ENCODE peak calls at places on chromosomes 1 and 21, in six cellular contexts. S is mesendoderm, C is colonic mucosa, K is K562, E is fibroblast of lung, Y is neuronal stem cell. T is an unnamed sample.

GRCh38 chr21:38467911-38468310 is 30.4 kb downstream of the ERG start:
- DNase-seq in S (peak), K (no peak), C (no peak), E (no peak), Y (no peak), T (no peak)

GRCh38 chr1:149942207-149942606 is 5.5 kb upstream of the MTMR11 start:
- DNase-seq in C (no peak), K (peak), E (peak), S (peak), Y (peak), T (no peak)

GRCh38 chr1:232806071-232806510 is 875 bp downstream of the MAP10 start:
- DNase-seq in E (no peak), S (no peak), K (no peak), C (no peak), Y (no peak), T (peak)

GRCh38 chr1:34685225-34685624 is 69.6 kb upstream of the GJB5 start:
- DNase-seq in Y (no peak), S (peak), C (peak), K (no peak), E (no peak), T (no peak)

GRCh38 chr1:71043061-71043460 is 4.6 kb downstream of the PTGER3 start:
- DNase-seq in C (no peak), K (no peak), Y (no peak), S (no peak), E (no peak), T (no peak)

GRCh38 chr1:20481643-20482498 is 4.1 kb downstream of the CAMK2N1 start:
- DNase-seq in K (no peak), Y (no peak), S (no peak), C (no peak), E (no peak), T (no peak)

GRCh38 chr1:26092422-26092821 is 19.2 kb upstream of the PDIK1L start:
- DNase-seq in K (no peak), S (peak), E (no peak), C (no peak), Y (no peak), T (no peak)

GRCh38 chr1:166174108-166174507 is 7.3 kb upstream of the FAM78B start:
- DNase-seq in C (no peak), S (no peak), E (no peak), Y (no peak), K (no peak), T (peak)

GRCh38 chr1:189787201-189787600 is 690.5 kb downstream of the BRINP3 start:
- DNase-seq in C (no peak), Y (no peak), S (peak), E (peak), K (no peak), T (no peak)

DNA sequence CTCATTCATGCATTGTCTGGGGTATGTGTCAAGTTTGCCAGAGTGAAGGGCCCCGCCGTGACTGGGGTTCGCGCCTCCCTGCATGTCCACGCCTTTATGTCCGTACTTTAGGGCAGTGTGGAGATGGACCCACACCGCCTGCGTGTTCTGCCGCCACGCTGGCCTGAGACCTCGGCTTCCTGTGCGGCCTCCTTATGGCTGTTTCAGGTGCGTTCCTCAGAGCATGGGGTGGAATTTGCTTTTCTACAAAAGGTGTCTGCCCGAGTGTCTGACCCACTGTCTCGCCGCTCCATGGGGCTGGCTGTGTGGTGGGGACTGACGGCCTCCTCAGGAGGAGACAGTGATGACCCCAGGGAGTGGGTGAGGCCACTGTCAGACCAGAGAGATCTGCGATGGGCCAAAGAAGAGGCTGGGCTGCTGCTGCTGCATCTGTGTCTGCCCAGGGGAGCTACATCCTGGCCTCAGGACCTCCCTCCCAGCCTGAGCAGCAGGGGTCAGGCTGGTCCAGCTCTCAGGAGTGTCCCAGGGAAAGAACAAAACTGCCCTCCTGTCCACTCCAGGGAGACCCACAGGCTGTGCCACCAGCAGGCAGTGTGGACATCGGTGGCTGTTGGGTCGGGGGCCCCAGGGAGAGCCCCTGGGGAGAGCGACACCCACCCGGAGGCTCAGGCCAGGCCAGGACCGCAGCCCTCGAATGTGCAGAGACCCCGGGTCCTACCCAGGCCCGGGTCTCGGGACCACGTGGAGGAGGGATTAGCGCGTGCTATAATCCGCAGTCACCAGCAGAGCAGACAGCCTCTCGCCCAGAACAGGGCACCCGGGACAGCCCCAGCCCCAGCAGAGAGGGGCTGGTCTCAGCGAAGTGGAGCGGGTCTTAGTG is 9.8 kb upstream of the SLC19A1 start:
- DNase-seq in E (no peak), C (no peak), K (no peak), Y (no peak), S (no peak), T (no peak)
- H3K9ac ChIP-seq in E (no peak), C (no peak), K (peak), Y (peak), S (no peak), T (no peak)

GRCh38 chr1:160558679-160559078 is 20.6 kb downstream of the CD84 start:
- DNase-seq in Y (no peak), K (no peak), C (no peak), S (no peak), E (no peak), T (no peak)
- H3K27ac ChIP-seq in Y (no peak), K (peak), C (no peak), S (no peak), E (no peak), T (no peak)

GRCh38 chr1:192170196-192170984 is 12.1 kb downstream of the RGS18 start:
- DNase-seq in Y (no peak), K (no peak), C (no peak), S (peak), E (no peak), T (no peak)
- H3K9ac ChIP-seq in Y (no peak), K (no peak), C (no peak), S (no peak), E (no peak), T (no peak)

GRCh38 chr1:31441970-31442647 is 29.1 kb downstream of the SERINC2 start:
- DNase-seq in C (no peak), Y (no peak), E (no peak), S (no peak), K (no peak), T (no peak)

GRCh38 chr1:31441558-31441957 is 28.5 kb downstream of the SERINC2 start:
- DNase-seq in S (no peak), K (no peak), Y (no peak), E (no peak), C (no peak), T (no peak)

GRCh38 chr1:31444725-31445448 is 31.9 kb downstream of the SERINC2 start:
- DNase-seq in K (no peak), S (no peak), E (no peak), C (peak), Y (no peak), T (peak)

GRCh38 chr1:31442648-31442994 is 29.6 kb downstream of the SERINC2 start:
- DNase-seq in K (no peak), Y (no peak), E (no peak), C (no peak), S (no peak), T (no peak)

DNA sequence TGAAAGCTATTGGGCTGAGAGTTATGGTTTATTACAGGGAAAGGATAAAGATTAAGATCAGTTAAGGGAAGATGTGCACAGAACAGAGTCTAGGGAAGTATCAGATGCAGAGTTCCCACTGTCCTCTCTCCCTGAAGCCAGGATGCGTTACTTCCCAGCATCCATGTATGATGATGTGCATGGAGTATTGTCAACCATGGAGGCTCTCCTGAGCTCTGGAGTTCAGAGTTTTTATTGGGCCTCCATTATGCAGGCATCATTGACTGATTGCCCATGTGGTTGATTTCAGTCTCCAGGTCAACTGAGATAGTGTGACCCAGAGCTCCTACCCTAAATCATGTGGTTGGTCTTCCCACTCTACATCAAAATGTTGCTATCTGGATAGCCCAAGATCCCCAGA is 30.7 kb downstream of the SERINC2 start:
- DNase-seq in Y (no peak), C (no peak), S (no peak), E (no peak), K (no peak), T (no peak)
- H3K27ac ChIP-seq in Y (no peak), C (no peak), S (no peak), E (no peak), K (no peak), T (no peak)

GRCh38 chr21:45318556-45319341 is 31.1 kb upstream of the POFUT2 start:
- DNase-seq in Y (no peak), C (no peak), E (peak), K (peak), S (no peak), T (no peak)
- H3K9ac ChIP-seq in Y (no peak), C (peak), E (peak), K (peak), S (no peak), T (no peak)

GRCh38 chr1:211332839-211333238 is 6.2 kb downstream of the TRAF5 start:
- DNase-seq in S (no peak), E (no peak), C (no peak), K (no peak), Y (no peak), T (peak)
- H3K27ac ChIP-seq in S (no peak), E (no peak), C (no peak), K (no peak), Y (no peak), T (no peak)

GRCh38 chr1:183842817-183843187 is 37.9 kb downstream of the RGL1 start:
- DNase-seq in C (no peak), E (no peak), Y (no peak), K (no peak), S (no peak), T (no peak)
- H3K9ac ChIP-seq in C (no peak), E (no peak), Y (no peak), K (no peak), S (no peak), T (peak)

GRCh38 chr1:13759072-13759471 is 59.1 kb downstream of the PRDM2 start:
- DNase-seq in S (peak), Y (no peak), K (no peak), C (no peak), E (no peak), T (no peak)

GRCh38 chr1:13757693-13758092 is 57.7 kb downstream of the PRDM2 start:
- DNase-seq in S (no peak), E (no peak), Y (no peak), C (no peak), K (no peak), T (no peak)

GRCh38 chr1:13754003-13754402 is 54.0 kb downstream of the PRDM2 start:
- DNase-seq in E (no peak), C (no peak), Y (no peak), S (no peak), K (no peak), T (no peak)

GRCh38 chr1:13754510-13755103 is 54.6 kb downstream of the PRDM2 start:
- DNase-seq in K (no peak), C (no peak), S (no peak), E (no peak), Y (no peak), T (peak)

GRCh38 chr1:13756557-13757315 is 56.7 kb downstream of the PRDM2 start:
- DNase-seq in K (no peak), E (no peak), S (no peak), C (no peak), Y (no peak), T (no peak)
- H3K27ac ChIP-seq in K (no peak), E (no peak), S (no peak), C (no peak), Y (no peak), T (peak)

DNA sequence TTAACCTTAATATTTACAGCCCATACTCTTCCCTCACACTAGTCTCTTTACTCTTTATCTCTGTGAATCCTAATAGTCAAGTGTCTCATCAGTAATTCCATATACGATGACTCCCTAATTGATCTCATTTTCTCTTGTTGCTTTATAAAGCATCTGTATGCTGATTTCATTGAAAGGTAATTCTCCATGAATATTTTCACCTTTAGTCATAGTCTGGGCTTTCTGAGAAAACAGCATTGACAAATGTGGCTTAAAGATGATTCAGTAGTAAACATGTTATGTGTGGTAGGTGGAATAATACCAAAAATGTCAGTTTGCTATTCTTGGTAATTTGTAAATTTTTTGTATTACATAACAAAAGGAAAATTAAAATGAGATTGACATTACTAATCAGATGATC is 1176.5 kb downstream of the NCAM2 start:
- DNase-seq in S (no peak), E (no peak), K (no peak), Y (no peak), C (no peak), T (no peak)
- H3K9ac ChIP-seq in S (no peak), E (no peak), K (no peak), Y (no peak), C (no peak), T (no peak)

DNA sequence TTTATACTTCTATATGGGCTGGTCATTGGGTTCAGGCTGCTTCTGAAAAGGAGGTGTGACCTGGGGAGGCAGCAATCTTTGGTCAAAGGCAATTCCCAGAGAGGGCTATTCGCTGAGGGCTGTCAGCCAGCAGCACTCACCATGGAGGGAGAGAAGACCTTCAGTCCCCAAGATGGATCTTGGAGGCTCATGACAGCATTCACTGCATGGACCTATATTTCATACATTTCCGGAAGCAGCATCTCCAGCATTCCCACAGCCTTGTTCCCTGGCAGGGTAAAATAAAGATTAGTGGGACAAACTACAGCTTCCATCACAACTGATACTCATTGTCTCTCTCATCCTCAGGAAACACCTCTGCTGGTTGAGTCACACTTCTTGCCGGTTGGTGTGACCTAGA is 146.6 kb downstream of the CNIH3 start:
- DNase-seq in K (no peak), S (no peak), E (no peak), C (no peak), Y (no peak), T (no peak)
- H3K27ac ChIP-seq in K (no peak), S (no peak), E (no peak), C (no peak), Y (no peak), T (no peak)

T was measured in GM23248.